ENCODE peak calls at places on chromosomes 13 and 19, in seven cellular contexts. One of them, this sample, is unnamed.

GRCh38 chr13:53411443-53411842 is 382.8 kb downstream of the OLFM4 start:
- DNase-seq in activated CD4-positive, alpha-beta T cell treated with anti-CD3 and anti-CD28 coated beads for 24 hours: no peak
- DNase-seq in cardiac fibroblast: no peak
- DNase-seq in Caki2: no peak
- DNase-seq in frontal cortex: no peak
- DNase-seq in GM04504: no peak
- DNase-seq in heart left ventricle: no peak
- DNase-seq in this sample: no peak

GRCh38 chr13:30829788-30830637 is 76.1 kb upstream of the MEDAG start:
- DNase-seq in activated CD4-positive, alpha-beta T cell treated with anti-CD3 and anti-CD28 coated beads for 24 hours: no peak
- DNase-seq in cardiac fibroblast: no peak
- DNase-seq in Caki2: no peak
- DNase-seq in frontal cortex: no peak
- DNase-seq in GM04504: no peak
- DNase-seq in heart left ventricle: no peak
- DNase-seq in this sample: no peak

GRCh38 chr13:46053162-46054012 is 841 bp upstream of the ZC3H13 start:
- DNase-seq in activated CD4-positive, alpha-beta T cell treated with anti-CD3 and anti-CD28 coated beads for 24 hours: no peak
- DNase-seq in cardiac fibroblast: no peak
- DNase-seq in Caki2: peak
- DNase-seq in frontal cortex: no peak
- DNase-seq in GM04504: no peak
- DNase-seq in heart left ventricle: no peak
- DNase-seq in this sample: no peak

GRCh38 chr19:13008926-13009787 is 13.9 kb downstream of the NFIX start:
- DNase-seq in activated CD4-positive, alpha-beta T cell treated with anti-CD3 and anti-CD28 coated beads for 24 hours: no peak
- DNase-seq in cardiac fibroblast: no peak
- DNase-seq in Caki2: peak
- DNase-seq in frontal cortex: no peak
- DNase-seq in GM04504: no peak
- DNase-seq in heart left ventricle: no peak
- DNase-seq in this sample: no peak

GRCh38 chr19:45876411-45877197 is 9.3 kb downstream of the IRF2BP1 start:
- DNase-seq in activated CD4-positive, alpha-beta T cell treated with anti-CD3 and anti-CD28 coated beads for 24 hours: no peak
- DNase-seq in cardiac fibroblast: peak
- DNase-seq in Caki2: no peak
- DNase-seq in frontal cortex: no peak
- DNase-seq in GM04504: no peak
- DNase-seq in heart left ventricle: peak
- DNase-seq in this sample: peak

GRCh38 chr13:71831716-71832115 is 35.3 kb downstream of the DACH1 start:
- DNase-seq in activated CD4-positive, alpha-beta T cell treated with anti-CD3 and anti-CD28 coated beads for 24 hours: no peak
- DNase-seq in cardiac fibroblast: no peak
- DNase-seq in Caki2: no peak
- DNase-seq in frontal cortex: no peak
- DNase-seq in GM04504: no peak
- DNase-seq in heart left ventricle: no peak
- DNase-seq in this sample: no peak

GRCh38 chr13:112623051-112623711 is 35.2 kb upstream of the TUBGCP3 start:
- DNase-seq in activated CD4-positive, alpha-beta T cell treated with anti-CD3 and anti-CD28 coated beads for 24 hours: no peak
- DNase-seq in cardiac fibroblast: no peak
- DNase-seq in Caki2: no peak
- DNase-seq in frontal cortex: no peak
- DNase-seq in GM04504: no peak
- DNase-seq in heart left ventricle: no peak
- DNase-seq in this sample: no peak

GRCh38 chr13:43303040-43303729 is 279.8 kb downstream of the DNAJC15 start:
- DNase-seq in activated CD4-positive, alpha-beta T cell treated with anti-CD3 and anti-CD28 coated beads for 24 hours: no peak
- DNase-seq in cardiac fibroblast: peak
- DNase-seq in Caki2: peak
- DNase-seq in frontal cortex: peak
- DNase-seq in GM04504: peak
- DNase-seq in heart left ventricle: peak
- DNase-seq in this sample: peak

GRCh38 chr13:93249259-93249917 is 22.8 kb downstream of the GPC6 start:
- DNase-seq in activated CD4-positive, alpha-beta T cell treated with anti-CD3 and anti-CD28 coated beads for 24 hours: no peak
- DNase-seq in cardiac fibroblast: peak
- DNase-seq in Caki2: peak
- DNase-seq in frontal cortex: no peak
- DNase-seq in GM04504: peak
- DNase-seq in heart left ventricle: no peak
- DNase-seq in this sample: no peak

GRCh38 chr13:113464476-113464875 is 11.2 kb upstream of the ADPRHL1 start:
- DNase-seq in activated CD4-positive, alpha-beta T cell treated with anti-CD3 and anti-CD28 coated beads for 24 hours: no peak
- DNase-seq in cardiac fibroblast: no peak
- DNase-seq in Caki2: no peak
- DNase-seq in frontal cortex: no peak
- DNase-seq in GM04504: no peak
- DNase-seq in heart left ventricle: no peak
- DNase-seq in this sample: no peak

GRCh38 chr13:73720216-73720840 is 413.9 kb downstream of the KLF12 start:
- DNase-seq in activated CD4-positive, alpha-beta T cell treated with anti-CD3 and anti-CD28 coated beads for 24 hours: no peak
- DNase-seq in cardiac fibroblast: no peak
- DNase-seq in Caki2: no peak
- DNase-seq in frontal cortex: no peak
- DNase-seq in GM04504: no peak
- DNase-seq in heart left ventricle: no peak
- DNase-seq in this sample: no peak